ENCODE peak calls at places on chromosomes 12 and 14, in eight cellular contexts. One of them, this sample, is unnamed.

GRCh38 chr12:90299121-90299520 is 590.5 kb upstream of the ATP2B1 start:
- DNase-seq in fibroblast of pulmonary artery: no peak
- DNase-seq in HFF-Myc: no peak
- DNase-seq in fibroblast of mammary gland: no peak
- DNase-seq in GM20000: peak
- DNase-seq in H9: no peak
- DNase-seq in endothelial cell: no peak
- DNase-seq in A549: no peak
- DNase-seq in this sample: peak

GRCh38 chr12:105321125-105321524 is 9.4 kb upstream of the C12orf75 start:
- DNase-seq in fibroblast of mammary gland: no peak
- DNase-seq in fibroblast of pulmonary artery: no peak
- DNase-seq in endothelial cell: no peak
- DNase-seq in A549: no peak
- DNase-seq in H9: no peak
- DNase-seq in HFF-Myc: no peak
- DNase-seq in GM20000: no peak
- DNase-seq in this sample: no peak

GRCh38 chr14:104004849-104005248 is 62.5 kb upstream of the RD3L start:
- DNase-seq in A549: no peak
- DNase-seq in GM20000: no peak
- DNase-seq in fibroblast of mammary gland: no peak
- DNase-seq in HFF-Myc: no peak
- DNase-seq in fibroblast of pulmonary artery: no peak
- DNase-seq in endothelial cell: no peak
- DNase-seq in H9: no peak
- DNase-seq in this sample: no peak

GRCh38 chr12:93743999-93744689 is 67.0 kb downstream of the CRADD start:
- DNase-seq in GM20000: no peak
- DNase-seq in fibroblast of pulmonary artery: no peak
- DNase-seq in A549: no peak
- DNase-seq in H9: no peak
- DNase-seq in endothelial cell: no peak
- DNase-seq in HFF-Myc: no peak
- DNase-seq in fibroblast of mammary gland: no peak
- DNase-seq in this sample: no peak

GRCh38 chr12:100225491-100225890 is 24.9 kb downstream of the ACTR6 start:
- DNase-seq in A549: no peak
- DNase-seq in fibroblast of mammary gland: no peak
- DNase-seq in HFF-Myc: no peak
- DNase-seq in fibroblast of pulmonary artery: no peak
- DNase-seq in endothelial cell: no peak
- DNase-seq in H9: no peak
- DNase-seq in GM20000: no peak
- DNase-seq in this sample: no peak

GRCh38 chr14:74299061-74299545 is 3.6 kb downstream of the ABCD4 start:
- DNase-seq in fibroblast of pulmonary artery: peak
- DNase-seq in A549: no peak
- DNase-seq in fibroblast of mammary gland: peak
- DNase-seq in GM20000: no peak
- DNase-seq in HFF-Myc: no peak
- DNase-seq in endothelial cell: peak
- DNase-seq in H9: no peak
- DNase-seq in this sample: no peak

GRCh38 chr12:14473707-14474287 is 93.9 kb downstream of the PLBD1 start:
- DNase-seq in endothelial cell: no peak
- DNase-seq in GM20000: no peak
- DNase-seq in H9: no peak
- DNase-seq in HFF-Myc: no peak
- DNase-seq in fibroblast of pulmonary artery: peak
- DNase-seq in A549: no peak
- DNase-seq in fibroblast of mammary gland: peak
- DNase-seq in this sample: no peak

GRCh38 chr12:120554658-120555057 is 20.5 kb downstream of the RNF10 start:
- DNase-seq in fibroblast of mammary gland: no peak
- DNase-seq in GM20000: no peak
- DNase-seq in fibroblast of pulmonary artery: no peak
- DNase-seq in HFF-Myc: no peak
- DNase-seq in A549: no peak
- DNase-seq in H9: no peak
- DNase-seq in endothelial cell: no peak
- DNase-seq in this sample: no peak

GRCh38 chr12:13196302-13196921 is at the start of gene EMP1:
- DNase-seq in GM20000: peak
- DNase-seq in HFF-Myc: peak
- DNase-seq in A549: peak
- DNase-seq in fibroblast of mammary gland: peak
- DNase-seq in H9: no peak
- DNase-seq in fibroblast of pulmonary artery: peak
- DNase-seq in endothelial cell: no peak
- DNase-seq in this sample: peak

GRCh38 chr12:52206309-52207040 is 14.7 kb upstream of the KRT80 start:
- DNase-seq in A549: no peak
- DNase-seq in H9: no peak
- DNase-seq in endothelial cell: no peak
- DNase-seq in HFF-Myc: no peak
- DNase-seq in fibroblast of pulmonary artery: no peak
- DNase-seq in fibroblast of mammary gland: no peak
- DNase-seq in GM20000: no peak
- DNase-seq in this sample: no peak

GRCh38 chr14:77133718-77134338 is 7.8 kb downstream of the ZDHHC22 start:
- DNase-seq in HFF-Myc: peak
- DNase-seq in fibroblast of mammary gland: peak
- DNase-seq in GM20000: peak
- DNase-seq in endothelial cell: peak
- DNase-seq in H9: peak
- DNase-seq in A549: peak
- DNase-seq in fibroblast of pulmonary artery: peak
- DNase-seq in this sample: peak

GRCh38 chr14:54211562-54212308 is 185.1 kb upstream of the CDKN3 start:
- DNase-seq in HFF-Myc: no peak
- DNase-seq in endothelial cell: no peak
- DNase-seq in fibroblast of mammary gland: peak
- DNase-seq in GM20000: no peak
- DNase-seq in fibroblast of pulmonary artery: peak
- DNase-seq in A549: no peak
- DNase-seq in H9: no peak
- DNase-seq in this sample: no peak

GRCh38 chr14:37985826-37986470 is 221.8 kb upstream of the SSTR1 start:
- DNase-seq in HFF-Myc: peak
- DNase-seq in fibroblast of pulmonary artery: peak
- DNase-seq in fibroblast of mammary gland: peak
- DNase-seq in A549: no peak
- DNase-seq in H9: peak
- DNase-seq in GM20000: peak
- DNase-seq in endothelial cell: peak
- DNase-seq in this sample: no peak

GRCh38 chr14:23187925-23188324 is 4.5 kb upstream of the SLC7A8 start:
- DNase-seq in endothelial cell: no peak
- DNase-seq in H9: no peak
- DNase-seq in A549: no peak
- DNase-seq in fibroblast of mammary gland: no peak
- DNase-seq in fibroblast of pulmonary artery: no peak
- DNase-seq in GM20000: no peak
- DNase-seq in HFF-Myc: no peak
- DNase-seq in this sample: no peak

GRCh38 chr14:34496679-34497513 is 34.9 kb upstream of the SPTSSA start:
- DNase-seq in H9: peak
- DNase-seq in fibroblast of mammary gland: peak
- DNase-seq in HFF-Myc: peak
- DNase-seq in GM20000: no peak
- DNase-seq in A549: peak
- DNase-seq in fibroblast of pulmonary artery: peak
- DNase-seq in endothelial cell: peak
- DNase-seq in this sample: no peak

GRCh38 chr12:96404683-96405082 is 4.4 kb upstream of the CDK17 start:
- DNase-seq in fibroblast of mammary gland: peak
- DNase-seq in H9: no peak
- DNase-seq in fibroblast of pulmonary artery: peak
- DNase-seq in HFF-Myc: no peak
- DNase-seq in GM20000: no peak
- DNase-seq in A549: no peak
- DNase-seq in endothelial cell: no peak
- DNase-seq in this sample: no peak

GRCh38 chr14:100436745-100437406 is 113.7 kb downstream of the SLC25A47 start:
- DNase-seq in HFF-Myc: no peak
- DNase-seq in A549: no peak
- DNase-seq in GM20000: no peak
- DNase-seq in H9: no peak
- DNase-seq in fibroblast of mammary gland: no peak
- DNase-seq in endothelial cell: no peak
- DNase-seq in fibroblast of pulmonary artery: no peak
- DNase-seq in this sample: no peak

GRCh38 chr14:100434033-100434601 is 111.0 kb downstream of the SLC25A47 start:
- DNase-seq in A549: no peak
- DNase-seq in H9: no peak
- DNase-seq in fibroblast of mammary gland: no peak
- DNase-seq in endothelial cell: no peak
- DNase-seq in fibroblast of pulmonary artery: no peak
- DNase-seq in HFF-Myc: no peak
- DNase-seq in GM20000: peak
- DNase-seq in this sample: no peak

GRCh38 chr14:100433428-100433814 is 110.3 kb downstream of the SLC25A47 start:
- DNase-seq in endothelial cell: no peak
- DNase-seq in fibroblast of pulmonary artery: no peak
- DNase-seq in A549: no peak
- DNase-seq in GM20000: no peak
- DNase-seq in fibroblast of mammary gland: no peak
- DNase-seq in HFF-Myc: no peak
- DNase-seq in H9: no peak
- DNase-seq in this sample: no peak

GRCh38 chr14:100435459-100435858 is 112.3 kb downstream of the SLC25A47 start:
- DNase-seq in fibroblast of mammary gland: no peak
- DNase-seq in fibroblast of pulmonary artery: no peak
- DNase-seq in A549: no peak
- DNase-seq in endothelial cell: no peak
- DNase-seq in GM20000: no peak
- DNase-seq in HFF-Myc: no peak
- DNase-seq in H9: no peak
- DNase-seq in this sample: no peak

DNA sequence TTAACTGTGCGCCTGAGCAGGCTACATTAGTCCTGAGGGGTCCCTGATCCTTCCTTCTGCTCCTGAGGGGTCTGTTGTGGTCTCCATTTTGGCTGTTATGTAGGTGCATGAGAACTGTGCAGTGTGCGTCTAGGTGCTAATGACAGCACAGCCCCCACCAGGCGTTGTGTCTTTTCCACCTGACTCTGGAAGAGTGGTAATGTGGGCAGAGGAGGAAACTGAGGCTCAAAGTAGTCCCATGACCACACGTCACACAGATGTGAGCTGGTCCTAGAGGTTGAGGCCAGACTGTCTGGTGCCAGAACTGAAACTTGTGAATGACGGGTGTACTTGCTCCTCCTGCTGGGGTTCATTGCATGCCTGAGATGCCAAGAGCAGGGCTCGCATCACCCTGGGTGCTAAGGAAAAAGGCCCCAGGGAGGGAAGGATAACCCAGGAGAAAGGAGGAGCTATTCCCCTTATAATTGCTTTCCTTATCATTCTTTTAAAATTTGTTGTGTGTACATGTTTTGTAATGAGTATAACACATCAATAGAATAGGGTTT is 111.8 kb downstream of the SLC25A47 start:
- DNase-seq in A549: no peak
- DNase-seq in fibroblast of mammary gland: no peak
- DNase-seq in fibroblast of pulmonary artery: no peak
- DNase-seq in HFF-Myc: no peak
- DNase-seq in H9: no peak
- DNase-seq in endothelial cell: no peak
- DNase-seq in GM20000: no peak
- DNase-seq in this sample: no peak
- TF ChIP-seq CTCF in A549: no peak
- TF ChIP-seq CTCF in fibroblast of mammary gland: no peak
- TF ChIP-seq CTCF in fibroblast of pulmonary artery: no peak
- TF ChIP-seq CTCF in HFF-Myc: no peak
- TF ChIP-seq CTCF in H9: no peak
- TF ChIP-seq CTCF in endothelial cell: no peak
- TF ChIP-seq CTCF in GM20000: no peak
- TF ChIP-seq CTCF in this sample: no peak

GRCh38 chr12:45122776-45123380 is 72.0 kb upstream of the DBX2 start:
- DNase-seq in endothelial cell: peak
- DNase-seq in HFF-Myc: peak
- DNase-seq in A549: no peak
- DNase-seq in H9: no peak
- DNase-seq in GM20000: no peak
- DNase-seq in fibroblast of pulmonary artery: peak
- DNase-seq in fibroblast of mammary gland: peak
- DNase-seq in this sample: no peak
- TF ChIP-seq CTCF in endothelial cell: no peak
- TF ChIP-seq CTCF in HFF-Myc: peak
- TF ChIP-seq CTCF in A549: peak
- TF ChIP-seq CTCF in H9: peak
- TF ChIP-seq CTCF in GM20000: no peak
- TF ChIP-seq CTCF in fibroblast of pulmonary artery: peak
- TF ChIP-seq CTCF in fibroblast of mammary gland: peak
- TF ChIP-seq CTCF in this sample: peak

DNA sequence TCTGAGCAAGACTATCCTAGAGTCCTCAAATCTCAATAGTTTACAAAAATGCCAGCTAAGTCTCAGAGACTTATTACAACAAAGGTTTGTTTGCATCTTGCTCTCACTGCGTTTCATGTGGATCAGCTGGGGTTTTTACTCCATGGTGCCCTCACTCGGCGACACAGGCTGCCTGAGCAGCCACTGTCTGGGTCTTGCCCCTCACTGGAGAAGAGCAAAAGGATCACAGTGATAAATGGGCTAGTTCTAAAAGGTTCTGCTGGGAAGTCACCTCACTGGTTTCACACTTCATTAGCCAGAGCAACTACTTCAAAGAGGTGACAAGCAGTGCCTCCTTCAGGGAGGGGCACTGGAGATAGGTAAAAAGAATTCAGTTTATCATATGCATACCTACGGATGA is 392.0 kb downstream of the RPL10L start:
- DNase-seq in HFF-Myc: no peak
- DNase-seq in GM20000: no peak
- DNase-seq in endothelial cell: no peak
- DNase-seq in fibroblast of pulmonary artery: no peak
- DNase-seq in A549: no peak
- DNase-seq in fibroblast of mammary gland: no peak
- DNase-seq in H9: peak
- DNase-seq in this sample: no peak
- TF ChIP-seq CTCF in HFF-Myc: no peak
- TF ChIP-seq CTCF in GM20000: no peak
- TF ChIP-seq CTCF in endothelial cell: no peak
- TF ChIP-seq CTCF in fibroblast of pulmonary artery: no peak
- TF ChIP-seq CTCF in A549: no peak
- TF ChIP-seq CTCF in fibroblast of mammary gland: no peak
- TF ChIP-seq CTCF in H9: peak
- TF ChIP-seq CTCF in this sample: no peak

DNA sequence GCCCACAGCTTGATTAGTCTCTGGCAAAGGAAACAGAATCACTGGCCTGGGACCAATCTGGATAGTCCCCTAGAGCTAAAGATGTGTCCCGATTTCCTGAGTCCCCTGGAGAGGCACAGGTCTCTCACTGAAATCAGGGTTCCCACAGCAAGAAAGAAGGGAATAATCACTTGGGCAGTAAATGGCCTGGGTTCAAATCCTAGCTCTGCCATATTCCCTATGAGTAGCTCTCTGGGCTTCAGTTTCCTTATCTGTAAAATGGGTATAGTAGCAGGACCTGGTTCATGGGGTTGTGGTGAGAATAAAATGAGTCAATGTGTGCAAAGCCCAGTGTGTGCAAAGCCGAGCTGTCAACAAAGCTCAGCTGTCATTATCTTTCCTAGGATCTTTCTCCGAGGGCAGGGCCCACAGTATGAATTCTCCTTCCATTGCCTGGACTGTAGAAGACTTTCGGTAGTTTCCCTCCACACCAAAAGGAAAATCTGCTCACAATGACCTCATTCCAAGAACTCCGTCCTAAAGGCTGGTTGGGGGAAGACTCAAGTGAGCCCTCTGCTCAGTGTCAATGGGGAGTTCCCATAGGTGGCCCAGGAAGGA is 12.6 kb upstream of the NCOR2 start:
- DNase-seq in H9: no peak
- DNase-seq in fibroblast of mammary gland: no peak
- DNase-seq in A549: no peak
- DNase-seq in GM20000: no peak
- DNase-seq in endothelial cell: no peak
- DNase-seq in fibroblast of pulmonary artery: no peak
- DNase-seq in HFF-Myc: no peak
- DNase-seq in this sample: no peak
- TF ChIP-seq CTCF in H9: no peak
- TF ChIP-seq CTCF in fibroblast of mammary gland: no peak
- TF ChIP-seq CTCF in A549: no peak
- TF ChIP-seq CTCF in GM20000: no peak
- TF ChIP-seq CTCF in endothelial cell: no peak
- TF ChIP-seq CTCF in fibroblast of pulmonary artery: no peak
- TF ChIP-seq CTCF in HFF-Myc: no peak
- TF ChIP-seq CTCF in this sample: no peak

This sample was measured in GM13977.